ENCODE peak calls at places on chromosomes 6 and 20, in seven cellular contexts. One of them, this sample, is unnamed.

GRCh38 chr6:35294308-35294945 is 3.2 kb upstream of the DEF6 start:
- DNase-seq in ascending aorta: no peak
- DNase-seq in CD4-positive, alpha-beta T cell: peak
- DNase-seq in glutamatergic neuron: peak
- DNase-seq in colonic mucosa: no peak
- DNase-seq in left lung: no peak
- DNase-seq in type B pancreatic cell: no peak
- DNase-seq in this sample: peak

GRCh38 chr6:45474376-45474775 is 96.6 kb upstream of the SUPT3H start:
- DNase-seq in ascending aorta: no peak
- DNase-seq in CD4-positive, alpha-beta T cell: no peak
- DNase-seq in glutamatergic neuron: no peak
- DNase-seq in colonic mucosa: no peak
- DNase-seq in left lung: no peak
- DNase-seq in type B pancreatic cell: no peak
- DNase-seq in this sample: no peak

GRCh38 chr20:5786930-5787826 is 37.0 kb downstream of the SHLD1 start:
- DNase-seq in ascending aorta: no peak
- DNase-seq in CD4-positive, alpha-beta T cell: no peak
- DNase-seq in glutamatergic neuron: no peak
- DNase-seq in colonic mucosa: no peak
- DNase-seq in left lung: no peak
- DNase-seq in type B pancreatic cell: no peak
- DNase-seq in this sample: no peak

GRCh38 chr20:53736757-53737403 is 143.2 kb upstream of the ZNF217 start:
- DNase-seq in ascending aorta: no peak
- DNase-seq in CD4-positive, alpha-beta T cell: no peak
- DNase-seq in glutamatergic neuron: no peak
- DNase-seq in colonic mucosa: no peak
- DNase-seq in left lung: no peak
- DNase-seq in type B pancreatic cell: no peak
- DNase-seq in this sample: no peak

GRCh38 chr6:29887330-29887818 is 55.0 kb upstream of the HLA-A start:
- DNase-seq in ascending aorta: no peak
- DNase-seq in CD4-positive, alpha-beta T cell: peak
- DNase-seq in glutamatergic neuron: no peak
- DNase-seq in colonic mucosa: peak
- DNase-seq in left lung: no peak
- DNase-seq in type B pancreatic cell: no peak
- DNase-seq in this sample: no peak

GRCh38 chr6:78832091-78832808 is 35.1 kb upstream of the IRAK1BP1 start:
- DNase-seq in ascending aorta: no peak
- DNase-seq in CD4-positive, alpha-beta T cell: no peak
- DNase-seq in glutamatergic neuron: no peak
- DNase-seq in colonic mucosa: no peak
- DNase-seq in left lung: no peak
- DNase-seq in type B pancreatic cell: no peak
- DNase-seq in this sample: no peak

GRCh38 chr6:10355115-10355702 is 59.7 kb downstream of the TFAP2A start:
- DNase-seq in ascending aorta: no peak
- DNase-seq in CD4-positive, alpha-beta T cell: no peak
- DNase-seq in glutamatergic neuron: no peak
- DNase-seq in colonic mucosa: no peak
- DNase-seq in left lung: no peak
- DNase-seq in type B pancreatic cell: no peak
- DNase-seq in this sample: no peak

GRCh38 chr6:34525431-34526175 is 30.5 kb downstream of the SPDEF start:
- DNase-seq in ascending aorta: no peak
- DNase-seq in CD4-positive, alpha-beta T cell: no peak
- DNase-seq in glutamatergic neuron: peak
- DNase-seq in colonic mucosa: no peak
- DNase-seq in left lung: peak
- DNase-seq in type B pancreatic cell: no peak
- DNase-seq in this sample: no peak

GRCh38 chr6:108944707-108945685 is 96.8 kb downstream of the ARMC2 start:
- DNase-seq in ascending aorta: no peak
- DNase-seq in CD4-positive, alpha-beta T cell: no peak
- DNase-seq in glutamatergic neuron: no peak
- DNase-seq in colonic mucosa: no peak
- DNase-seq in left lung: no peak
- DNase-seq in type B pancreatic cell: no peak
- DNase-seq in this sample: no peak

GRCh38 chr6:27161946-27162603 is 85.4 kb upstream of the PRSS16 start:
- DNase-seq in ascending aorta: no peak
- DNase-seq in CD4-positive, alpha-beta T cell: no peak
- DNase-seq in glutamatergic neuron: no peak
- DNase-seq in colonic mucosa: no peak
- DNase-seq in left lung: no peak
- DNase-seq in type B pancreatic cell: no peak
- DNase-seq in this sample: no peak

GRCh38 chr6:22236626-22237414 is 60.0 kb downstream of the PRL start:
- DNase-seq in ascending aorta: no peak
- DNase-seq in CD4-positive, alpha-beta T cell: no peak
- DNase-seq in glutamatergic neuron: no peak
- DNase-seq in colonic mucosa: no peak
- DNase-seq in left lung: no peak
- DNase-seq in type B pancreatic cell: no peak
- DNase-seq in this sample: no peak

GRCh38 chr6:139081485-139081884 is 52.9 kb downstream of the ABRACL start:
- DNase-seq in ascending aorta: no peak
- DNase-seq in CD4-positive, alpha-beta T cell: no peak
- DNase-seq in glutamatergic neuron: no peak
- DNase-seq in colonic mucosa: no peak
- DNase-seq in left lung: no peak
- DNase-seq in type B pancreatic cell: no peak
- DNase-seq in this sample: no peak

GRCh38 chr6:139080255-139080920 is 51.8 kb downstream of the ABRACL start:
- DNase-seq in ascending aorta: no peak
- DNase-seq in CD4-positive, alpha-beta T cell: no peak
- DNase-seq in glutamatergic neuron: no peak
- DNase-seq in colonic mucosa: no peak
- DNase-seq in left lung: no peak
- DNase-seq in type B pancreatic cell: no peak
- DNase-seq in this sample: no peak

GRCh38 chr6:139082370-139082769 is 52.5 kb upstream of the HECA start:
- DNase-seq in ascending aorta: no peak
- DNase-seq in CD4-positive, alpha-beta T cell: no peak
- DNase-seq in glutamatergic neuron: no peak
- DNase-seq in colonic mucosa: no peak
- DNase-seq in left lung: no peak
- DNase-seq in type B pancreatic cell: no peak
- DNase-seq in this sample: no peak
- TF ChIP-seq CTCF in ascending aorta: no peak
- TF ChIP-seq CTCF in CD4-positive, alpha-beta T cell: no peak
- TF ChIP-seq CTCF in glutamatergic neuron: no peak
- TF ChIP-seq CTCF in colonic mucosa: no peak
- TF ChIP-seq CTCF in left lung: no peak
- TF ChIP-seq CTCF in type B pancreatic cell: no peak
- TF ChIP-seq CTCF in this sample: no peak

GRCh38 chr20:38337561-38338140 is 8.6 kb upstream of the LBP start:
- DNase-seq in ascending aorta: no peak
- DNase-seq in CD4-positive, alpha-beta T cell: no peak
- DNase-seq in glutamatergic neuron: peak
- DNase-seq in colonic mucosa: peak
- DNase-seq in left lung: no peak
- DNase-seq in type B pancreatic cell: no peak
- DNase-seq in this sample: no peak
- TF ChIP-seq CTCF in ascending aorta: no peak
- TF ChIP-seq CTCF in CD4-positive, alpha-beta T cell: no peak
- TF ChIP-seq CTCF in glutamatergic neuron: peak
- TF ChIP-seq CTCF in colonic mucosa: peak
- TF ChIP-seq CTCF in left lung: no peak
- TF ChIP-seq CTCF in type B pancreatic cell: peak
- TF ChIP-seq CTCF in this sample: peak

GRCh38 chr20:41247523-41248370 is 69.8 kb downstream of the ZHX3 start:
- DNase-seq in ascending aorta: no peak
- DNase-seq in CD4-positive, alpha-beta T cell: no peak
- DNase-seq in glutamatergic neuron: no peak
- DNase-seq in colonic mucosa: no peak
- DNase-seq in left lung: no peak
- DNase-seq in type B pancreatic cell: no peak
- DNase-seq in this sample: no peak

GRCh38 chr20:41242352-41242751 is 75.2 kb downstream of the ZHX3 start:
- DNase-seq in ascending aorta: no peak
- DNase-seq in CD4-positive, alpha-beta T cell: no peak
- DNase-seq in glutamatergic neuron: no peak
- DNase-seq in colonic mucosa: no peak
- DNase-seq in left lung: no peak
- DNase-seq in type B pancreatic cell: no peak
- DNase-seq in this sample: no peak

GRCh38 chr20:41242807-41243206 is 74.7 kb downstream of the ZHX3 start:
- DNase-seq in ascending aorta: no peak
- DNase-seq in CD4-positive, alpha-beta T cell: no peak
- DNase-seq in glutamatergic neuron: no peak
- DNase-seq in colonic mucosa: no peak
- DNase-seq in left lung: no peak
- DNase-seq in type B pancreatic cell: no peak
- DNase-seq in this sample: no peak

GRCh38 chr20:41248371-41249024 is 69.0 kb downstream of the ZHX3 start:
- DNase-seq in ascending aorta: no peak
- DNase-seq in CD4-positive, alpha-beta T cell: no peak
- DNase-seq in glutamatergic neuron: no peak
- DNase-seq in colonic mucosa: no peak
- DNase-seq in left lung: no peak
- DNase-seq in type B pancreatic cell: no peak
- DNase-seq in this sample: no peak

GRCh38 chr20:41245086-41245707 is 72.3 kb downstream of the ZHX3 start:
- DNase-seq in ascending aorta: no peak
- DNase-seq in CD4-positive, alpha-beta T cell: no peak
- DNase-seq in glutamatergic neuron: no peak
- DNase-seq in colonic mucosa: no peak
- DNase-seq in left lung: no peak
- DNase-seq in type B pancreatic cell: no peak
- DNase-seq in this sample: no peak
- TF ChIP-seq CTCF in ascending aorta: no peak
- TF ChIP-seq CTCF in CD4-positive, alpha-beta T cell: no peak
- TF ChIP-seq CTCF in glutamatergic neuron: no peak
- TF ChIP-seq CTCF in colonic mucosa: no peak
- TF ChIP-seq CTCF in left lung: no peak
- TF ChIP-seq CTCF in type B pancreatic cell: peak
- TF ChIP-seq CTCF in this sample: no peak

GRCh38 chr6:141472550-141472949 is 660.2 kb upstream of the GJE1 start:
- DNase-seq in ascending aorta: no peak
- DNase-seq in CD4-positive, alpha-beta T cell: no peak
- DNase-seq in glutamatergic neuron: no peak
- DNase-seq in colonic mucosa: no peak
- DNase-seq in left lung: no peak
- DNase-seq in type B pancreatic cell: no peak
- DNase-seq in this sample: no peak

GRCh38 chr6:141467881-141468280 is 664.8 kb upstream of the GJE1 start:
- DNase-seq in ascending aorta: no peak
- DNase-seq in CD4-positive, alpha-beta T cell: no peak
- DNase-seq in glutamatergic neuron: no peak
- DNase-seq in colonic mucosa: no peak
- DNase-seq in left lung: no peak
- DNase-seq in type B pancreatic cell: no peak
- DNase-seq in this sample: no peak

GRCh38 chr6:141472123-141472522 is 660.6 kb upstream of the GJE1 start:
- DNase-seq in ascending aorta: no peak
- DNase-seq in CD4-positive, alpha-beta T cell: no peak
- DNase-seq in glutamatergic neuron: no peak
- DNase-seq in colonic mucosa: no peak
- DNase-seq in left lung: no peak
- DNase-seq in type B pancreatic cell: no peak
- DNase-seq in this sample: no peak

GRCh38 chr6:141467041-141467440 is 665.7 kb upstream of the GJE1 start:
- DNase-seq in ascending aorta: no peak
- DNase-seq in CD4-positive, alpha-beta T cell: no peak
- DNase-seq in glutamatergic neuron: no peak
- DNase-seq in colonic mucosa: no peak
- DNase-seq in left lung: no peak
- DNase-seq in type B pancreatic cell: no peak
- DNase-seq in this sample: no peak

GRCh38 chr6:141470810-141471209 is 661.9 kb upstream of the GJE1 start:
- DNase-seq in ascending aorta: no peak
- DNase-seq in CD4-positive, alpha-beta T cell: no peak
- DNase-seq in glutamatergic neuron: no peak
- DNase-seq in colonic mucosa: no peak
- DNase-seq in left lung: no peak
- DNase-seq in type B pancreatic cell: no peak
- DNase-seq in this sample: no peak
- TF ChIP-seq CTCF in ascending aorta: no peak
- TF ChIP-seq CTCF in CD4-positive, alpha-beta T cell: no peak
- TF ChIP-seq CTCF in glutamatergic neuron: no peak
- TF ChIP-seq CTCF in colonic mucosa: no peak
- TF ChIP-seq CTCF in left lung: no peak
- TF ChIP-seq CTCF in type B pancreatic cell: no peak
- TF ChIP-seq CTCF in this sample: no peak

DNA sequence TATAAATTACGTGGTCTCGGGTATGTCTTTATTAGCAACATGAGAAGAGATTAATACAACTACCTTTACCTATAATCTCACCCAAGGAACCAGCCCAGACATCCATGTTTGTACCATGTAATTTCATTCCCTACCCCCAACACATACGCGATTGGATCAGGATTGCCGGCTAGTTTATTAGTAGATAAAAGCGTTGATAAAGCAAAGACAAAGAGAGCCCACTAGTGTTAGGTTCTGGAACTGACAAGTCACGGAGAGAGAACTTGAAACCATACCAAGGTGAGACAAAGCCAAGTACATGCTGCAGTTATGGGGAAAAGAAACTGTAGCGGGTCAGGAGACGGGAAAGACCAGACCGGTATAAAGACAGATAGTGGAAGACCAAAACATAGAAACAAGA is 37.4 kb upstream of the FAM135A start:
- DNase-seq in ascending aorta: no peak
- DNase-seq in CD4-positive, alpha-beta T cell: no peak
- DNase-seq in glutamatergic neuron: no peak
- DNase-seq in colonic mucosa: no peak
- DNase-seq in left lung: no peak
- DNase-seq in type B pancreatic cell: no peak
- DNase-seq in this sample: no peak
- TF ChIP-seq CTCF in ascending aorta: no peak
- TF ChIP-seq CTCF in CD4-positive, alpha-beta T cell: no peak
- TF ChIP-seq CTCF in glutamatergic neuron: peak
- TF ChIP-seq CTCF in colonic mucosa: no peak
- TF ChIP-seq CTCF in left lung: no peak
- TF ChIP-seq CTCF in type B pancreatic cell: peak
- TF ChIP-seq CTCF in this sample: peak

DNA sequence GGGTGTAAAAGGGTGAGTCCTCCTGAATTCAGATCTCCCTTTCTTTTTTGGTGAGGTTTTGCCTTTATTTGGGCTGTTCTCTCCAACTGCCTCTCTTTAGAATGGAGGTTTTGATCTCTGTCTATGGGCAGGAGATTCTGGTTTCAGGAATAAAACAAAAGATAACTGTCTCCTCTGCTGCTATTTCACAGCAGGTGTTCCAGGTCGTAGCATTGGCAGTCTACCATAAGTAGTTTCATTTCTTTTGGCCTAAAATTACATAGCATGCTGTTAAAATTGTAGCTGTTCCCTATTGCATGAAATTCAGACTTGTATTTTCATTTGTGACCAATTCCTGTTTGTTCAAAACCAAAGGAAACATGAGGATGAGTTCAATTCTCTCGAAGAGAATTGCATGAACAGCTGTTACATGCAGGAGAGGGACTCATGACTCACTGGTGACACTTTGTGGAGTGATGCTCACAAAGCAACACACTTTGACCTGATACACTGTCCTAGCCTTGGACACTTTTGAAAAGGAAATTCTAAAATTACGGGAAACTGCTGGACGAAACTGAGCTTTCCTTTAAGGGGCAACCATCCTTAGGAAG is 76.8 kb upstream of the SIRPG start:
- DNase-seq in ascending aorta: no peak
- DNase-seq in CD4-positive, alpha-beta T cell: no peak
- DNase-seq in glutamatergic neuron: no peak
- DNase-seq in colonic mucosa: no peak
- DNase-seq in left lung: no peak
- DNase-seq in type B pancreatic cell: no peak
- DNase-seq in this sample: no peak
- TF ChIP-seq CTCF in ascending aorta: no peak
- TF ChIP-seq CTCF in CD4-positive, alpha-beta T cell: peak
- TF ChIP-seq CTCF in glutamatergic neuron: no peak
- TF ChIP-seq CTCF in colonic mucosa: no peak
- TF ChIP-seq CTCF in left lung: no peak
- TF ChIP-seq CTCF in type B pancreatic cell: no peak
- TF ChIP-seq CTCF in this sample: no peak